ENCODE peak calls at places on chromosomes 5 and 9, in ten cellular contexts. One of them, this sample, is unnamed.

GRCh38 chr5:80147119-80147815 is 108.6 kb downstream of the SERINC5 start:
- DNase-seq in AG09319: no peak
- DNase-seq in lung microvascular endothelial cell: no peak
- DNase-seq in GM13976: no peak
- DNase-seq in progenitor cell of endocrine pancreas: no peak
- DNase-seq in endothelial cell: no peak
- DNase-seq in stimulated activated CD8-positive, alpha-beta memory T cell treated with anti-CD3 and anti-CD28 coated beads, Interleukin-7, amount 100 ng/mL, for 48 hours: no peak
- DNase-seq in activated CD4-positive, alpha-beta T cell treated with anti-CD3 and anti-CD28 coated beads, Interleukin-2, amount 10 ng/mL, durations not matched to agents 7 days and 5 days: peak; percentile 5
- DNase-seq in T-helper 9 cell: no peak
- DNase-seq in mammary epithelial cell: no peak
- DNase-seq in this sample: no peak

GRCh38 chr5:3310551-3311340 is 284.9 kb upstream of the IRX1 start:
- DNase-seq in AG09319: no peak
- DNase-seq in lung microvascular endothelial cell: peak; percentile 87
- DNase-seq in GM13976: no peak
- DNase-seq in progenitor cell of endocrine pancreas: no peak
- DNase-seq in endothelial cell: no peak
- DNase-seq in stimulated activated CD8-positive, alpha-beta memory T cell treated with anti-CD3 and anti-CD28 coated beads, Interleukin-7, amount 100 ng/mL, for 48 hours: no peak
- DNase-seq in activated CD4-positive, alpha-beta T cell treated with anti-CD3 and anti-CD28 coated beads, Interleukin-2, amount 10 ng/mL, durations not matched to agents 7 days and 5 days: no peak
- DNase-seq in T-helper 9 cell: no peak
- DNase-seq in mammary epithelial cell: peak; percentile 99
- DNase-seq in this sample: no peak

GRCh38 chr5:134917070-134917831 is 12.3 kb downstream of the PCBD2 start:
- DNase-seq in AG09319: no peak
- DNase-seq in lung microvascular endothelial cell: no peak
- DNase-seq in GM13976: no peak
- DNase-seq in progenitor cell of endocrine pancreas: no peak
- DNase-seq in endothelial cell: no peak
- DNase-seq in stimulated activated CD8-positive, alpha-beta memory T cell treated with anti-CD3 and anti-CD28 coated beads, Interleukin-7, amount 100 ng/mL, for 48 hours: no peak
- DNase-seq in activated CD4-positive, alpha-beta T cell treated with anti-CD3 and anti-CD28 coated beads, Interleukin-2, amount 10 ng/mL, durations not matched to agents 7 days and 5 days: no peak
- DNase-seq in T-helper 9 cell: no peak
- DNase-seq in mammary epithelial cell: no peak
- DNase-seq in this sample: no peak

GRCh38 chr5:52864884-52865283 is 77.2 kb downstream of the ITGA1 start:
- DNase-seq in AG09319: no peak
- DNase-seq in lung microvascular endothelial cell: no peak
- DNase-seq in GM13976: no peak
- DNase-seq in progenitor cell of endocrine pancreas: no peak
- DNase-seq in endothelial cell: no peak
- DNase-seq in stimulated activated CD8-positive, alpha-beta memory T cell treated with anti-CD3 and anti-CD28 coated beads, Interleukin-7, amount 100 ng/mL, for 48 hours: no peak
- DNase-seq in activated CD4-positive, alpha-beta T cell treated with anti-CD3 and anti-CD28 coated beads, Interleukin-2, amount 10 ng/mL, durations not matched to agents 7 days and 5 days: no peak
- DNase-seq in T-helper 9 cell: no peak
- DNase-seq in mammary epithelial cell: no peak
- DNase-seq in this sample: no peak

GRCh38 chr9:80878556-80878955 is 810.8 kb downstream of the TLE1 start:
- DNase-seq in AG09319: no peak
- DNase-seq in lung microvascular endothelial cell: no peak
- DNase-seq in GM13976: no peak
- DNase-seq in progenitor cell of endocrine pancreas: no peak
- DNase-seq in endothelial cell: no peak
- DNase-seq in stimulated activated CD8-positive, alpha-beta memory T cell treated with anti-CD3 and anti-CD28 coated beads, Interleukin-7, amount 100 ng/mL, for 48 hours: no peak
- DNase-seq in activated CD4-positive, alpha-beta T cell treated with anti-CD3 and anti-CD28 coated beads, Interleukin-2, amount 10 ng/mL, durations not matched to agents 7 days and 5 days: no peak
- DNase-seq in T-helper 9 cell: no peak
- DNase-seq in mammary epithelial cell: peak; percentile 32
- DNase-seq in this sample: no peak

GRCh38 chr5:2199697-2200096 is 317.0 kb upstream of the IRX4 start:
- DNase-seq in AG09319: no peak
- DNase-seq in lung microvascular endothelial cell: no peak
- DNase-seq in GM13976: no peak
- DNase-seq in progenitor cell of endocrine pancreas: no peak
- DNase-seq in endothelial cell: no peak
- DNase-seq in stimulated activated CD8-positive, alpha-beta memory T cell treated with anti-CD3 and anti-CD28 coated beads, Interleukin-7, amount 100 ng/mL, for 48 hours: no peak
- DNase-seq in activated CD4-positive, alpha-beta T cell treated with anti-CD3 and anti-CD28 coated beads, Interleukin-2, amount 10 ng/mL, durations not matched to agents 7 days and 5 days: no peak
- DNase-seq in T-helper 9 cell: no peak
- DNase-seq in mammary epithelial cell: no peak
- DNase-seq in this sample: no peak

GRCh38 chr5:142472306-142472951 is 147.6 kb upstream of the SPRY4 start:
- DNase-seq in AG09319: peak; percentile 30
- DNase-seq in lung microvascular endothelial cell: peak; percentile 82
- DNase-seq in GM13976: no peak
- DNase-seq in progenitor cell of endocrine pancreas: no peak
- DNase-seq in endothelial cell: no peak
- DNase-seq in stimulated activated CD8-positive, alpha-beta memory T cell treated with anti-CD3 and anti-CD28 coated beads, Interleukin-7, amount 100 ng/mL, for 48 hours: peak; percentile 56
- DNase-seq in activated CD4-positive, alpha-beta T cell treated with anti-CD3 and anti-CD28 coated beads, Interleukin-2, amount 10 ng/mL, durations not matched to agents 7 days and 5 days: peak; percentile 46
- DNase-seq in T-helper 9 cell: peak; percentile 21
- DNase-seq in mammary epithelial cell: peak; percentile 85
- DNase-seq in this sample: peak; percentile 13

GRCh38 chr9:5624655-5625054 is 4.3 kb upstream of the RIC1 start:
- DNase-seq in AG09319: no peak
- DNase-seq in lung microvascular endothelial cell: no peak
- DNase-seq in GM13976: no peak
- DNase-seq in progenitor cell of endocrine pancreas: no peak
- DNase-seq in endothelial cell: no peak
- DNase-seq in stimulated activated CD8-positive, alpha-beta memory T cell treated with anti-CD3 and anti-CD28 coated beads, Interleukin-7, amount 100 ng/mL, for 48 hours: no peak
- DNase-seq in activated CD4-positive, alpha-beta T cell treated with anti-CD3 and anti-CD28 coated beads, Interleukin-2, amount 10 ng/mL, durations not matched to agents 7 days and 5 days: no peak
- DNase-seq in T-helper 9 cell: no peak
- DNase-seq in mammary epithelial cell: no peak
- DNase-seq in this sample: no peak

GRCh38 chr5:154754460-154755360 is 467 bp upstream of the LARP1 start:
- DNase-seq in AG09319: peak; percentile 97
- DNase-seq in lung microvascular endothelial cell: peak; percentile 99
- DNase-seq in GM13976: peak; percentile 98
- DNase-seq in progenitor cell of endocrine pancreas: peak; percentile 99
- DNase-seq in endothelial cell: peak; percentile 100
- DNase-seq in stimulated activated CD8-positive, alpha-beta memory T cell treated with anti-CD3 and anti-CD28 coated beads, Interleukin-7, amount 100 ng/mL, for 48 hours: peak; percentile 99
- DNase-seq in activated CD4-positive, alpha-beta T cell treated with anti-CD3 and anti-CD28 coated beads, Interleukin-2, amount 10 ng/mL, durations not matched to agents 7 days and 5 days: peak; percentile 100
- DNase-seq in T-helper 9 cell: peak; percentile 99
- DNase-seq in mammary epithelial cell: peak; percentile 99
- DNase-seq in this sample: peak; percentile 98

This sample was measured in T-cell.